ENCODE peak calls at places on chromosomes 2 and 18, in nine cellular contexts. I is NCI-H774, Q is ELR, L is amygdala, Y is NCI-H1092, O is RPMI7951, S is NCI-H460, U is GDM1, C is GM23248. D is an unnamed sample.

GRCh38 chr2:178268435-178268834 is 74.1 kb downstream of the OSBPL6 start:
- DNase-seq in I (no peak), Q (peak), L (no peak), Y (no peak), O (no peak), S (no peak), U (no peak), C (peak), D (no peak)

GRCh38 chr2:231680992-231681852 is 27.1 kb upstream of the PTMA start:
- DNase-seq in I (peak), Q (peak), L (peak), Y (no peak), O (peak), S (peak), U (no peak), C (peak), D (peak)

GRCh38 chr2:198347936-198348335 is 543.5 kb downstream of the PLCL1 start:
- DNase-seq in I (no peak), Q (peak), L (no peak), Y (no peak), O (no peak), S (no peak), U (no peak), C (peak), D (no peak)

GRCh38 chr2:161384864-161385263 is 31.2 kb upstream of the TBR1 start:
- DNase-seq in I (no peak), Q (no peak), L (no peak), Y (no peak), O (no peak), S (no peak), U (no peak), C (no peak), D (no peak)

GRCh38 chr2:230893881-230894781 is 29.4 kb downstream of the ITM2C start:
- DNase-seq in I (no peak), Q (peak), L (no peak), Y (no peak), O (no peak), S (no peak), U (no peak), C (peak), D (no peak)

GRCh38 chr2:70707706-70708105 is 60.3 kb downstream of the ADD2 start:
- DNase-seq in I (no peak), Q (no peak), L (no peak), Y (no peak), O (no peak), S (no peak), U (no peak), C (no peak), D (no peak)

GRCh38 chr2:177291701-177292100 is 27.2 kb upstream of the NFE2L2 start:
- DNase-seq in I (no peak), Q (no peak), L (no peak), Y (no peak), O (no peak), S (no peak), U (no peak), C (no peak), D (no peak)

GRCh38 chr2:198424112-198424511 is 619.7 kb downstream of the PLCL1 start:
- DNase-seq in I (no peak), Q (no peak), L (no peak), Y (no peak), O (no peak), S (no peak), U (no peak), C (no peak), D (no peak)

GRCh38 chr2:65186872-65187851 is 40.5 kb upstream of the ACTR2 start:
- DNase-seq in I (peak), Q (peak), L (peak), Y (peak), O (peak), S (peak), U (peak), C (peak), D (peak)

GRCh38 chr2:201228271-201228911 is 31.9 kb upstream of the CASP8 start:
- DNase-seq in I (no peak), Q (peak), L (no peak), Y (no peak), O (peak), S (no peak), U (no peak), C (peak), D (no peak)

GRCh38 chr18:3472681-3473544 is 22.9 kb downstream of the TGIF1 start:
- DNase-seq in I (no peak), Q (no peak), L (no peak), Y (no peak), O (no peak), S (no peak), U (no peak), C (no peak), D (no peak)

GRCh38 chr2:105376789-105377231 is 22.0 kb downstream of the FHL2 start:
- DNase-seq in I (no peak), Q (peak), L (no peak), Y (no peak), O (peak), S (no peak), U (no peak), C (peak), D (no peak)

GRCh38 chr18:73283788-73284187 is 416.0 kb upstream of the NETO1 start:
- DNase-seq in I (no peak), Q (peak), L (no peak), Y (no peak), O (peak), S (no peak), U (no peak), C (no peak), D (no peak)

GRCh38 chr2:128455710-128456050 is 137.0 kb upstream of the HS6ST1 start:
- DNase-seq in I (no peak), Q (no peak), L (no peak), Y (no peak), O (no peak), S (no peak), U (no peak), C (no peak), D (peak)

GRCh38 chr18:60506190-60506589 is 133.6 kb upstream of the MC4R start:
- DNase-seq in I (no peak), Q (no peak), L (no peak), Y (no peak), O (no peak), S (no peak), U (no peak), C (no peak), D (no peak)

GRCh38 chr2:27622921-27623384 is 5.9 kb downstream of the CCDC121 start:
- DNase-seq in I (no peak), Q (peak), L (no peak), Y (no peak), O (peak), S (no peak), U (no peak), C (peak), D (no peak)

GRCh38 chr2:23617817-23618216 is 232.8 kb downstream of the KLHL29 start:
- DNase-seq in I (no peak), Q (no peak), L (no peak), Y (no peak), O (no peak), S (no peak), U (no peak), C (no peak), D (no peak)

GRCh38 chr2:168336786-168337388 is 89.5 kb upstream of the STK39 start:
- DNase-seq in I (no peak), Q (peak), L (no peak), Y (peak), O (no peak), S (no peak), U (no peak), C (no peak), D (peak)

GRCh38 chr2:209383212-209383611 is 40.6 kb upstream of the MAP2 start:
- DNase-seq in I (no peak), Q (peak), L (no peak), Y (no peak), O (peak), S (peak), U (no peak), C (peak), D (no peak)

GRCh38 chr18:74626311-74626874 is 28.7 kb downstream of the ZNF407 start:
- DNase-seq in I (no peak), Q (no peak), L (no peak), Y (no peak), O (no peak), S (no peak), U (no peak), C (no peak), D (no peak)

GRCh38 chr18:3830604-3831003 is 380.6 kb downstream of the TGIF1 start:
- DNase-seq in I (no peak), Q (no peak), L (no peak), Y (no peak), O (no peak), S (no peak), U (no peak), C (no peak), D (no peak)

GRCh38 chr2:233240897-233241296 is 10.6 kb upstream of the ATG16L1 start:
- DNase-seq in I (no peak), Q (peak), L (no peak), Y (no peak), O (no peak), S (no peak), U (no peak), C (no peak), D (no peak)

GRCh38 chr2:74806913-74807312 is 27.0 kb upstream of the HK2 start:
- DNase-seq in I (no peak), Q (no peak), L (no peak), Y (no peak), O (no peak), S (no peak), U (no peak), C (no peak), D (no peak)

GRCh38 chr2:57444731-57445414 is 601.7 kb upstream of the VRK2 start:
- DNase-seq in I (no peak), Q (peak), L (no peak), Y (no peak), O (no peak), S (no peak), U (no peak), C (peak), D (no peak)

GRCh38 chr2:236972491-236973379 is 113.0 kb upstream of the COPS8 start:
- DNase-seq in I (peak), Q (peak), L (no peak), Y (peak), O (peak), S (no peak), U (no peak), C (peak), D (no peak)

GRCh38 chr2:234881413-234882241 is 70.2 kb upstream of the SH3BP4 start:
- DNase-seq in I (peak), Q (peak), L (peak), Y (no peak), O (peak), S (peak), U (peak), C (peak), D (peak)

GRCh38 chr2:54122939-54123338 is 7.5 kb downstream of the ACYP2 start:
- DNase-seq in I (no peak), Q (peak), L (no peak), Y (no peak), O (peak), S (peak), U (no peak), C (peak), D (no peak)

GRCh38 chr2:159202568-159203071 is 83.9 kb downstream of the WDSUB1 start:
- DNase-seq in I (no peak), Q (peak), L (no peak), Y (no peak), O (peak), S (no peak), U (no peak), C (peak), D (no peak)

D was measured in right lobe of liver.